ENCODE peak calls at places on chromosomes 16 and 17, in five cellular contexts. S is GM23338, W is MM.1S, N is hepatocyte, L is HCT116. J is an unnamed sample.

GRCh38 chr17:19376799-19377198 is 1.5 kb upstream of the MAPK7 start:
- DNase-seq in L (peak), S (no peak), W (peak), N (no peak), J (no peak)

GRCh38 chr17:4822835-4823234 is 10.3 kb upstream of the MINK1 start:
- DNase-seq in S (no peak), L (no peak), W (no peak), N (no peak), J (no peak)

GRCh38 chr16:22369221-22369811 is 5.1 kb downstream of the CDR2 start:
- DNase-seq in N (peak), L (no peak), S (no peak), W (peak), J (no peak)

GRCh38 chr17:28331891-28332420 is 3.3 kb downstream of the IFT20 start:
- DNase-seq in S (no peak), N (no peak), W (no peak), L (no peak), J (no peak)

GRCh38 chr16:28891964-28892890 is 13.9 kb downstream of the ATP2A1 start:
- DNase-seq in W (no peak), S (no peak), L (no peak), N (no peak), J (no peak)

GRCh38 chr16:67364610-67365256 is 28.6 kb downstream of the TPPP3 start:
- DNase-seq in W (no peak), S (no peak), L (no peak), N (no peak), J (no peak)

GRCh38 chr17:49498037-49498615 is 3.0 kb downstream of the NGFR start:
- DNase-seq in N (no peak), W (no peak), L (no peak), S (peak), J (peak)

GRCh38 chr16:65285128-65286120 is 163.6 kb upstream of the CDH11 start:
- DNase-seq in W (no peak), N (peak), L (no peak), S (no peak), J (no peak)

GRCh38 chr16:56022818-56023217 is 147.6 kb upstream of the CES5A start:
- DNase-seq in W (no peak), N (no peak), S (no peak), L (no peak), J (no peak)

GRCh38 chr16:85275533-85276249 is 163.4 kb upstream of the CIBAR2 start:
- DNase-seq in W (peak), L (peak), N (peak), S (peak), J (peak)

GRCh38 chr17:13601776-13602551 is at the start of gene HS3ST3A1:
- DNase-seq in L (no peak), S (peak), N (peak), W (no peak), J (peak)

GRCh38 chr16:55392701-55393100 is 68.7 kb downstream of the IRX6 start:
- DNase-seq in L (no peak), N (no peak), S (no peak), W (no peak), J (no peak)

GRCh38 chr16:12132290-12132689 is 155.8 kb downstream of the SNX29 start:
- DNase-seq in N (peak), W (no peak), L (no peak), S (no peak), J (no peak)

GRCh38 chr17:15341385-15341849 is at the start of gene TEKT3:
- DNase-seq in L (no peak), N (peak), W (no peak), S (peak), J (peak)

GRCh38 chr16:88375236-88376052 is 7.3 kb upstream of the ZNF469 start:
- DNase-seq in L (no peak), W (no peak), S (no peak), N (no peak), J (no peak)

GRCh38 chr17:58121925-58122324 is 26.3 kb upstream of the OR4D1 start:
- DNase-seq in W (peak), N (peak), L (peak), S (peak), J (peak)

GRCh38 chr17:5516060-5516792 is 29.9 kb downstream of the MIS12 start:
- DNase-seq in L (peak), S (no peak), N (peak), W (no peak), J (no peak)

GRCh38 chr16:3954411-3954921 is 74.0 kb upstream of the CREBBP start:
- DNase-seq in S (no peak), W (no peak), L (no peak), N (peak), J (no peak)

GRCh38 chr17:81858967-81859905 is 1.1 kb downstream of the P4HB start:
- DNase-seq in N (no peak), L (no peak), W (peak), S (no peak), J (no peak)

GRCh38 chr17:30920282-30920681 is 1.5 kb upstream of the ADAP2 start:
- DNase-seq in S (peak), W (no peak), N (no peak), L (no peak), J (peak)

GRCh38 chr16:85205747-85206471 is 93.6 kb upstream of the CIBAR2 start:
- DNase-seq in L (no peak), N (peak), S (no peak), W (no peak), J (no peak)

GRCh38 chr17:77884967-77885641 is 73.4 kb upstream of the TNRC6C start:
- DNase-seq in W (no peak), S (no peak), N (no peak), L (no peak), J (no peak)

GRCh38 chr17:77819497-77819896 is 139.0 kb upstream of the TNRC6C start:
- DNase-seq in S (peak), L (no peak), W (no peak), N (no peak), J (no peak)

GRCh38 chr17:5234645-5235576 is at the start of gene SCIMP:
- DNase-seq in L (no peak), S (no peak), W (no peak), N (no peak), J (no peak)

GRCh38 chr17:42347198-42347597 is 41.0 kb downstream of the STAT3 start:
- DNase-seq in L (peak), N (no peak), S (no peak), W (no peak), J (no peak)

GRCh38 chr17:56832446-56832845 is 1.3 kb downstream of the C17orf67 start:
- DNase-seq in S (peak), N (peak), W (no peak), L (no peak), J (no peak)

GRCh38 chr17:50266384-50267073 is 7.7 kb upstream of the TMEM92 start:
- DNase-seq in N (peak), L (no peak), S (no peak), W (no peak), J (no peak)

GRCh38 chr17:57522436-57523005 is 222.6 kb downstream of the CCDC182 start:
- DNase-seq in L (no peak), N (no peak), W (no peak), S (no peak), J (no peak)

GRCh38 chr17:80382956-80383355 is 32.0 kb upstream of the ENDOV start:
- DNase-seq in N (no peak), S (no peak), L (no peak), W (no peak), J (no peak)

GRCh38 chr17:18146259-18146658 is 37.4 kb upstream of the ALKBH5 start:
- DNase-seq in N (no peak), W (no peak), S (no peak), L (no peak), J (no peak)

GRCh38 chr17:55056530-55056929 is 88.0 kb downstream of the STXBP4 start:
- DNase-seq in L (no peak), S (peak), N (no peak), W (no peak), J (no peak)

GRCh38 chr17:1252203-1252608 is 18.0 kb upstream of the BHLHA9 start:
- DNase-seq in S (no peak), W (no peak), L (no peak), N (no peak), J (no peak)

GRCh38 chr17:34991606-34992005 is 11.3 kb downstream of the LIG3 start:
- DNase-seq in W (no peak), S (no peak), L (no peak), N (no peak), J (no peak)

GRCh38 chr16:72740346-72740745 is 307.6 kb downstream of the ZFHX3 start:
- DNase-seq in L (no peak), N (no peak), S (no peak), W (no peak), J (no peak)

GRCh38 chr17:69390735-69391501 is 23.6 kb upstream of the MAP2K6 start:
- DNase-seq in L (no peak), N (peak), W (no peak), S (no peak), J (no peak)

DNA sequence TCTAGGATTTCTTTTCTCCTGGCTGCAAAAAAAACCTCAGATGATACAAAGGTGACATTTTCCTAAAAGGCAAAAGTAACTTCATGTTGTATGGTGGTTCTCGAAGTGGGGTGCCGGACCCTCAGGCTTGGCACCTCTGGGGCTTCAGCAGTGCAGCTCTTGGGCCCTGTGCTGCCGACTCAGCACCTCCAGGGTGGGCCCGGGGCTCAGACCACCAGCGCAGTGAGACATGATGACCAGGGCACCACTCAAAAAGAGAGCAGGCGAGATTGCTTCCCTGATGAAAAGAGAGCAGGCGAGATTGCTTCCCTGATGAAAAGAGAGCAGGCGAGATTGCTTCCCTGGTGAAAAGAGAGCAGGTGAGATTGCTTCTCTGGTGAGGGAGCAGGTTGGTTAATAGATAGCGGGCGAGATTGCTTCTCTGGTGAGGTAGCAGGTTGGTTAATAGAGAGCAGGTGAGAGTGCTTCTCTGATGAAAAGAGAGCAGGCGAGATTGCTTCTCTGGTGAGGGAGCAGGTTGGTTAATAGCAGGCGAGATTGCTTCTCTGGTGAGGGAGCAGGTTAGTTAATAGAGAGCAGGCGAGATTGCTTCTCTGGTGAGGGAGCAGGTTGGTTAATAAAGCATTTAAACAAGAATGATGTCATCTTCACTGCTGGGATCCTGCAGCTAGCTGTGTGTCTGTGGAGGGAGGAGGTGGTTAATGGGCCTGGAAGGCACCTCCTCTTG is 98.8 kb upstream of the ZNF750 start:
- DNase-seq in S (no peak), N (no peak), W (no peak), L (no peak), J (no peak)
- TF ChIP-seq EZH2 in S (no peak), N (no peak), W (no peak), L (no peak), J (no peak)

GRCh38 chr17:72373910-72374741 is 253.3 kb downstream of the SOX9 start:
- DNase-seq in N (peak), W (no peak), S (no peak), L (no peak), J (peak)
- TF ChIP-seq EZH2phosphoT487 in N (no peak), W (no peak), S (no peak), L (no peak), J (no peak)

DNA sequence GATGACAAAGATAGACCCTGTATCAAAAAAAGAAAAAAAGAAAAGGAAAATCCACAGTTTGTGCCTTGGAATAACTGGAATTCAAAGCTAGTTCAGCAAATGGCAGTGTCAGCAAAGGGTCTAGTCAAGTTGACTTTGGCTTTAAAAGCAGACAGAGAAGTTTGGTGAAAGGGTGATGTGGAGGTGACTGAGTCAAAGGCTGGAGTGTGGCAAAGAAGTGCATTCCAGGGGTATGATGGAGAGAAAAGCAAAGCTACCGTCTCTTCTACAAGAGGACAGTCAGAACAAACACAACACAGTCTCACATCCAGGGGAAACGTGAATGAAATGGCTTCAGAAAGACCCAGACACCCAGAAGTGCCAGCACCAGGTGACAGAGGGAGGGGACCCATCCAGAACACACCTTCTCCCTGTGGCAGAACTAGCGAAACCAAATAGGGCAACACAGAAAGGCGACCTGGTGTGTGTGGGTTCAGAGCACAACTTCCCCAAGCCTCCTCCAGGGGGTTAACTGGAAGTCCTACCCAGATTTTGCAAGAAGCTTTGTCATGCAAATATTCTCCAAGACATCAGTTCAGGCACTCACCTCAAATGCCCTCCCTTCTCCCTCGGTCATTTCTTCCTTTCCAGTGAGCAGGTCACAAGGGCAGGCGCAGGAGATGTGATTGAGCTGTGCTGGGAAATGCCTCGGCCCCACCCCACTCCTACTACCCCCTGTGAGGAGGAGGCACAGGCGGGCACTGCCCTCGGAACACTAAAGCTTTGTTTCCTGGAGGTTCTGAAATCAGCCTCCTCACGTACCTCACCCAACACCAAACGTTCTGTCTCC is 481.9 kb downstream of the SOX9 start:
- DNase-seq in S (peak), L (peak), N (no peak), W (peak), J (peak)
- TF ChIP-seq CTCF in S (peak), L (peak), N (no peak), W (peak), J (peak)

GRCh38 chr17:74736423-74737298 is at the start of gene RAB37:
- DNase-seq in N (peak), S (peak), L (peak), W (no peak), J (peak)
- TF ChIP-seq EZH2 in N (no peak), S (no peak), L (no peak), W (no peak), J (peak)

DNA sequence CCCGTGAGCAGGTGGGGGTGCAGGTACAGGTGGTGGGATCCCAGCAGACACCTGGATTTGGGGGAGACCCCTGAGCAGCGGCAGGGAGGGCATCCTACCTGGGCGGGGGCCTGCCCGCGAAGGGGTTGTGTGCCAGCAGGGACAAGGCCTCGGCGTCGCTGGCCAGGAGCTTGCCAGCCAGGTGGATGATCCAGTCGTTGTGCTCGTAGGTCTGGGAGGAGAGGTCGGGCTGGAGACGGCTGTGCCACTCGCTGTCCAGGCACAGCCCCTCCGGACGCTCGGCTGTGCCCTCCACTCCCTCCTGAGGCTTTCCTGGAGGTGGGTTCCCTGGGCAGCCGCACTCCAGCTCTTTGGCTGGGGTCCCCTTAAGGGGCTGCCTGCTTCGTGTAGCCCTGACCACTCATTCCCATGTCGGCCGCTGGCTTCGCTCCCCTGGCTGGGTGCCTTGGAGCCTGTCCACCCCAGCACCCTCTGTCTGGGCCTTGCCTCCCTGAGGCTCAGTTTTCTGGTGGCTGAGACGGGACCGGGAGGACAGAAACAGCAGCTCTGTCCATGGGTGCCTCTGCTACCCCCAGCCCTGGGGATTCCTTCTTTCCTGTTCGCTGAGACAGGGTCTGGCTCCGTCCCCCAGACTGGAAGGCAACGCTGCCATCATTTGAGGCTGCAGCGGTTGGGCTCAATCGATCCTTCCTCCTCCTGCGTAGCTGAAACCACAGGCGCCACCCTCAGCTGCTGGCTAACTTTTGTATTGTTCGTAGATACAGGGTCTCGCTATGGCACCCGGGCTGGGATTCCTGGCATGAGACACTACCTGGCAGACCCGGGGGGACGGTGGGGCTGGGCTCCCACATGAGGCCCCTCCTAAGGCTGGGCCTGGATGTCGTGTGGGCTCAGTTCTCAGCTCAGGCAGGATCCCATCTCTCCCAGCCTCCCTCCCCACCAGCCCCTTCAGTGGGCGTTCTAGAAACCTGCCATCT is 68.6 kb upstream of the GNG13 start:
- DNase-seq in L (no peak), W (no peak), S (no peak), N (no peak), J (no peak)
- TF ChIP-seq EZH2phosphoT487 in L (no peak), W (no peak), S (no peak), N (no peak), J (no peak)

J was measured in neural progenitor cell.